ENCODE peak calls at places on chromosomes 1 and 21, in ten cellular contexts. One of them, this sample, is unnamed.

GRCh38 chr21:36446296-36446695 is 33.6 kb downstream of the CLDN14 start:
- DNase-seq in DND-41: no peak
- DNase-seq in endodermal cell: no peak
- DNase-seq in SJSA1: no peak
- DNase-seq in heart left ventricle: no peak
- DNase-seq in neuronal stem cell: no peak
- DNase-seq in CD8-positive, alpha-beta memory T cell: no peak
- DNase-seq in heart right ventricle: no peak
- DNase-seq in mucosa of descending colon: no peak
- DNase-seq in thoracic aorta: no peak
- DNase-seq in this sample: no peak

GRCh38 chr1:216983823-216984222 is 260.6 kb upstream of the ESRRG start:
- DNase-seq in DND-41: no peak
- DNase-seq in endodermal cell: no peak
- DNase-seq in SJSA1: no peak
- DNase-seq in heart left ventricle: peak; percentile 18
- DNase-seq in neuronal stem cell: no peak
- DNase-seq in CD8-positive, alpha-beta memory T cell: no peak
- DNase-seq in heart right ventricle: no peak
- DNase-seq in mucosa of descending colon: no peak
- DNase-seq in thoracic aorta: no peak
- DNase-seq in this sample: no peak

GRCh38 chr1:9182784-9183257 is 51.8 kb upstream of the H6PD start:
- DNase-seq in DND-41: no peak
- DNase-seq in endodermal cell: peak; percentile 66
- DNase-seq in SJSA1: no peak
- DNase-seq in heart left ventricle: no peak
- DNase-seq in neuronal stem cell: no peak
- DNase-seq in CD8-positive, alpha-beta memory T cell: no peak
- DNase-seq in heart right ventricle: no peak
- DNase-seq in mucosa of descending colon: no peak
- DNase-seq in thoracic aorta: no peak
- DNase-seq in this sample: no peak

GRCh38 chr1:109425902-109426277 is 358 bp downstream of the PSMA5 start:
- DNase-seq in DND-41: peak; percentile 61
- DNase-seq in endodermal cell: no peak
- DNase-seq in SJSA1: peak; percentile 71
- DNase-seq in heart left ventricle: no peak
- DNase-seq in neuronal stem cell: no peak
- DNase-seq in CD8-positive, alpha-beta memory T cell: no peak
- DNase-seq in heart right ventricle: no peak
- DNase-seq in mucosa of descending colon: no peak
- DNase-seq in thoracic aorta: peak; percentile 15
- DNase-seq in this sample: peak; percentile 67

GRCh38 chr21:44006017-44006624 is 6.0 kb upstream of the TRAPPC10 start:
- DNase-seq in DND-41: no peak
- DNase-seq in endodermal cell: no peak
- DNase-seq in SJSA1: peak; percentile 67
- DNase-seq in heart left ventricle: no peak
- DNase-seq in neuronal stem cell: no peak
- DNase-seq in CD8-positive, alpha-beta memory T cell: no peak
- DNase-seq in heart right ventricle: no peak
- DNase-seq in mucosa of descending colon: no peak
- DNase-seq in thoracic aorta: no peak
- DNase-seq in this sample: no peak

GRCh38 chr1:24151175-24151533 is 8.2 kb upstream of the IL22RA1 start:
- DNase-seq in DND-41: no peak
- DNase-seq in endodermal cell: peak; percentile 95
- DNase-seq in SJSA1: no peak
- DNase-seq in heart left ventricle: no peak
- DNase-seq in neuronal stem cell: peak; percentile 71
- DNase-seq in CD8-positive, alpha-beta memory T cell: no peak
- DNase-seq in heart right ventricle: no peak
- DNase-seq in mucosa of descending colon: peak; percentile 83
- DNase-seq in thoracic aorta: no peak
- DNase-seq in this sample: no peak

GRCh38 chr1:171718216-171718615 is 23.6 kb downstream of the VAMP4 start:
- DNase-seq in DND-41: no peak
- DNase-seq in endodermal cell: no peak
- DNase-seq in SJSA1: no peak
- DNase-seq in heart left ventricle: no peak
- DNase-seq in neuronal stem cell: no peak
- DNase-seq in CD8-positive, alpha-beta memory T cell: no peak
- DNase-seq in heart right ventricle: no peak
- DNase-seq in mucosa of descending colon: no peak
- DNase-seq in thoracic aorta: no peak
- DNase-seq in this sample: no peak

GRCh38 chr1:44276901-44277300 is 63.6 kb downstream of the DMAP1 start:
- DNase-seq in DND-41: no peak
- DNase-seq in endodermal cell: no peak
- DNase-seq in SJSA1: no peak
- DNase-seq in heart left ventricle: no peak
- DNase-seq in neuronal stem cell: no peak
- DNase-seq in CD8-positive, alpha-beta memory T cell: no peak
- DNase-seq in heart right ventricle: no peak
- DNase-seq in mucosa of descending colon: no peak
- DNase-seq in thoracic aorta: no peak
- DNase-seq in this sample: no peak

GRCh38 chr1:160006312-160006940 is 25.4 kb downstream of the PIGM start:
- DNase-seq in DND-41: peak; percentile 71
- DNase-seq in endodermal cell: peak; percentile 90
- DNase-seq in SJSA1: peak; percentile 67
- DNase-seq in heart left ventricle: peak; percentile 35
- DNase-seq in neuronal stem cell: peak; percentile 62
- DNase-seq in CD8-positive, alpha-beta memory T cell: peak; percentile 60
- DNase-seq in heart right ventricle: peak; percentile 72
- DNase-seq in mucosa of descending colon: peak; percentile 69
- DNase-seq in thoracic aorta: no peak
- DNase-seq in this sample: peak; percentile 75

GRCh38 chr1:62309906-62310305 is 9.3 kb downstream of the KANK4 start:
- DNase-seq in DND-41: no peak
- DNase-seq in endodermal cell: peak; percentile 23
- DNase-seq in SJSA1: no peak
- DNase-seq in heart left ventricle: no peak
- DNase-seq in neuronal stem cell: no peak
- DNase-seq in CD8-positive, alpha-beta memory T cell: no peak
- DNase-seq in heart right ventricle: no peak
- DNase-seq in mucosa of descending colon: no peak
- DNase-seq in thoracic aorta: no peak
- DNase-seq in this sample: no peak

GRCh38 chr1:203672354-203672753 is 45.7 kb downstream of the ATP2B4 start:
- DNase-seq in DND-41: no peak
- DNase-seq in endodermal cell: no peak
- DNase-seq in SJSA1: no peak
- DNase-seq in heart left ventricle: peak; percentile 67
- DNase-seq in neuronal stem cell: no peak
- DNase-seq in CD8-positive, alpha-beta memory T cell: peak; percentile 24
- DNase-seq in heart right ventricle: peak; percentile 73
- DNase-seq in mucosa of descending colon: no peak
- DNase-seq in thoracic aorta: no peak
- DNase-seq in this sample: no peak
- H3K4me1 ChIP-seq in DND-41: peaks cover 73% of the 10 kb centered on the region
- H3K4me1 ChIP-seq in endodermal cell: peaks cover 22% of the 10 kb centered on the region
- H3K4me1 ChIP-seq in SJSA1: peaks cover 73% of the 10 kb centered on the region
- H3K4me1 ChIP-seq in heart left ventricle: peaks cover 100% of the 10 kb centered on the region
- H3K4me1 ChIP-seq in neuronal stem cell: peaks cover 32% of the 10 kb centered on the region
- H3K4me1 ChIP-seq in CD8-positive, alpha-beta memory T cell: peaks cover 57% of the 10 kb centered on the region
- H3K4me1 ChIP-seq in heart right ventricle: peaks cover 100% of the 10 kb centered on the region
- H3K4me1 ChIP-seq in mucosa of descending colon: peaks cover 22% of the 10 kb centered on the region
- H3K4me1 ChIP-seq in thoracic aorta: peaks cover 81% of the 10 kb centered on the region
- H3K4me1 ChIP-seq in this sample: peaks cover 48% of the 10 kb centered on the region

DNA sequence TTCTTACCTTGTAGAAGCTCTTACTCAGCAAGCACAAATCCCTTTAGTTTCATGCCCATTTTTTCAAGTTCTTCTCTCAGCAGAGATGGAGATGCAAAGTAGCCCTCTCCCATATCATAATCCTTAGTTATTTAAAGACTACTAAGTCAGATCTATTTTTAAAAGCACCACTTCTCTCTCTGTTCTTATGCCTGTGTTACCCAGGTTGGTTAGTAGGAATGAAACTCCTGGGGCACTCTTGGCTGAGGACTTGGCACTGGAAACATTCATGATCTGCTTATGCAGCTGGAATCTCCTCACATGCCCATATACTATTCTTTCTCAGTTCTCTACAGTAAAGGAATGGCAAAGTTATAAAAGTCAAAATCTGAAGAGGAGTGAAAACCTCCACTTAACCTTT is 51.9 kb upstream of the PPP2R5A start:
- DNase-seq in DND-41: no peak
- DNase-seq in endodermal cell: no peak
- DNase-seq in SJSA1: no peak
- DNase-seq in heart left ventricle: no peak
- DNase-seq in neuronal stem cell: no peak
- DNase-seq in CD8-positive, alpha-beta memory T cell: no peak
- DNase-seq in heart right ventricle: no peak
- DNase-seq in mucosa of descending colon: no peak
- DNase-seq in thoracic aorta: no peak
- DNase-seq in this sample: no peak
- H3K4me1 ChIP-seq in DND-41: no peaks in the 10 kb centered on the region
- H3K4me1 ChIP-seq in endodermal cell: peaks cover 11% of the 10 kb centered on the region
- H3K4me1 ChIP-seq in SJSA1: peaks cover 13% of the 10 kb centered on the region
- H3K4me1 ChIP-seq in heart left ventricle: peaks cover 42% of the 10 kb centered on the region
- H3K4me1 ChIP-seq in neuronal stem cell: peaks cover 4% of the 10 kb centered on the region
- H3K4me1 ChIP-seq in CD8-positive, alpha-beta memory T cell: peaks cover 9% of the 10 kb centered on the region
- H3K4me1 ChIP-seq in heart right ventricle: peaks cover 41% of the 10 kb centered on the region
- H3K4me1 ChIP-seq in mucosa of descending colon: peaks cover 25% of the 10 kb centered on the region
- H3K4me1 ChIP-seq in thoracic aorta: peaks cover 28% of the 10 kb centered on the region
- H3K4me1 ChIP-seq in this sample: peaks cover 3% of the 10 kb centered on the region

GRCh38 chr1:2859219-2859880 is 57.9 kb upstream of the TTC34 start:
- DNase-seq in DND-41: no peak
- DNase-seq in endodermal cell: no peak
- DNase-seq in SJSA1: no peak
- DNase-seq in heart left ventricle: no peak
- DNase-seq in neuronal stem cell: no peak
- DNase-seq in CD8-positive, alpha-beta memory T cell: no peak
- DNase-seq in heart right ventricle: no peak
- DNase-seq in mucosa of descending colon: no peak
- DNase-seq in thoracic aorta: no peak
- DNase-seq in this sample: no peak

GRCh38 chr1:2857521-2857920 is 56.0 kb upstream of the TTC34 start:
- DNase-seq in DND-41: no peak
- DNase-seq in endodermal cell: no peak
- DNase-seq in SJSA1: no peak
- DNase-seq in heart left ventricle: no peak
- DNase-seq in neuronal stem cell: no peak
- DNase-seq in CD8-positive, alpha-beta memory T cell: no peak
- DNase-seq in heart right ventricle: no peak
- DNase-seq in mucosa of descending colon: peak; percentile 21
- DNase-seq in thoracic aorta: no peak
- DNase-seq in this sample: no peak

GRCh38 chr1:2859881-2860430 is 58.5 kb upstream of the TTC34 start:
- DNase-seq in DND-41: no peak
- DNase-seq in endodermal cell: no peak
- DNase-seq in SJSA1: no peak
- DNase-seq in heart left ventricle: no peak
- DNase-seq in neuronal stem cell: no peak
- DNase-seq in CD8-positive, alpha-beta memory T cell: no peak
- DNase-seq in heart right ventricle: no peak
- DNase-seq in mucosa of descending colon: no peak
- DNase-seq in thoracic aorta: no peak
- DNase-seq in this sample: no peak

GRCh38 chr1:2856821-2857290 is 55.4 kb upstream of the TTC34 start:
- DNase-seq in DND-41: no peak
- DNase-seq in endodermal cell: no peak
- DNase-seq in SJSA1: no peak
- DNase-seq in heart left ventricle: no peak
- DNase-seq in neuronal stem cell: no peak
- DNase-seq in CD8-positive, alpha-beta memory T cell: no peak
- DNase-seq in heart right ventricle: no peak
- DNase-seq in mucosa of descending colon: peak; percentile 38
- DNase-seq in thoracic aorta: no peak
- DNase-seq in this sample: no peak

DNA sequence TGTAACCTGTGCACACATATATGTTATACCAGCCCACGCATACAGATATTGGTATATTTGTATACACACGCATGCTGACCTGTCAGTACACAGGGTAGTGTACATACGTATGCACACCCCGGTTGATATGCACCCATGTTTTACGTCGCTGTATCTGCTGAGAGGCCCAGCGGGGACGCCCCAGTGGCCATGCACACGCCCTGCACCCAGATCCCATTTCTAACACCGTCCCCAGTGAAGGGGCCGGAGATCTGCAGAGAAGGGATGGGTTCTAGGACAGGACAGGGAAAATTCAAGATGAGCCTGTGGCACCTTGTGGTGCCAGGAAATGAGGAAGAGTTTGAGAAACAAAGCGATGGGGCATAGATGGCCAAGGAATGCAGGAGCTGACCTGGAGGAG is 57.2 kb upstream of the TTC34 start:
- DNase-seq in DND-41: no peak
- DNase-seq in endodermal cell: no peak
- DNase-seq in SJSA1: no peak
- DNase-seq in heart left ventricle: no peak
- DNase-seq in neuronal stem cell: no peak
- DNase-seq in CD8-positive, alpha-beta memory T cell: no peak
- DNase-seq in heart right ventricle: no peak
- DNase-seq in mucosa of descending colon: no peak
- DNase-seq in thoracic aorta: no peak
- DNase-seq in this sample: no peak
- H3K4me1 ChIP-seq in DND-41: no peaks in the 10 kb centered on the region
- H3K4me1 ChIP-seq in endodermal cell: no peaks in the 10 kb centered on the region
- H3K4me1 ChIP-seq in SJSA1: no peaks in the 10 kb centered on the region
- H3K4me1 ChIP-seq in heart left ventricle: no peaks in the 10 kb centered on the region
- H3K4me1 ChIP-seq in neuronal stem cell: no peaks in the 10 kb centered on the region
- H3K4me1 ChIP-seq in CD8-positive, alpha-beta memory T cell: no peaks in the 10 kb centered on the region
- H3K4me1 ChIP-seq in heart right ventricle: no peaks in the 10 kb centered on the region
- H3K4me1 ChIP-seq in mucosa of descending colon: no peaks in the 10 kb centered on the region
- H3K4me1 ChIP-seq in thoracic aorta: no peaks in the 10 kb centered on the region
- H3K4me1 ChIP-seq in this sample: peaks cover 5% of the 10 kb centered on the region

DNA sequence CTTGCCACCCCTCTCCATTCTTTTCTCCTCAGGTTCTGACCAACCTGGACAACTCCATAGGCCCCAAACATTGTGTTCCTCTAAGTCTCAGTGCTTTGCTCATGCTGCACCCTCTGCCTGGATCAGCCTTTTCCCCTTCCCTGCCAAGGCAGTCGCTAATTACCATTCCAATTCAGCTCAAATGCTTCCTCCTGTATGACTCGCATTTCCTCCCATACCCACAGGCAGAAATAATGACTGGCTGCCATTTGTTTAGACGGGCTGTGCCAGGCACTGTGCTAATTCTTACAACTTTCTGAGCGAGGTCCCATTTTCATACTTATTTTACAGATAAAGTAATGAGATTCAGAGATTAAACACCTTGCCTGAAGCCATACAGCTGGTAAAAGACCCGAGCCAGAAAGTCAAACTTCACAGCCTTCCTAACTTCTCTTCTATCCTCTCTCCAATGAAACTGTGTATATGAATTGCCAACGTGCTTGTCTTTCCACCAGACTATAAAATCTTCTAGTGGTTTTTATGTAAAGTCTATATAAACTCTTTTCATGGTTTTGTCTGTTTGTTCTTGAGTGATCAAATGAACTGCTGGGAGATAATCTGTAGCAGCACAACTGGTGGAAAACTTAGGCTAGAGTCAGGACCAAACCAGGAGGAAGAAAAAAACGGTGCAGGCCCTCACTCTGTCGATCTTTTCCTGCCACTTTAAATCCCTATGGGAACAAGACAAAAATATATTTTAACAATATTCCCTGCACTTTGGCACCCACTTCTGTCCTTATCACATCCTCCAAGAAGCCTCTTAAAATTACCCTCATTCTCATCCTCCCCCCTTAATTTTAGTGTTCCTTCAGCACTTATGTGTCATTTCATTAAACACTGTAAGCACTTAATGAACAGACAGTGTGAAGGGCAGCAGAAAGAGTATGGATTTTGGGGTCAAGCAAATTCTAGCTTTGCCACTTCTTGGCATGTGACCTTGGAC is 33.7 kb downstream of the RAB3B start:
- DNase-seq in DND-41: no peak
- DNase-seq in endodermal cell: peak; percentile 54
- DNase-seq in SJSA1: no peak
- DNase-seq in heart left ventricle: no peak
- DNase-seq in neuronal stem cell: no peak
- DNase-seq in CD8-positive, alpha-beta memory T cell: no peak
- DNase-seq in heart right ventricle: no peak
- DNase-seq in mucosa of descending colon: no peak
- DNase-seq in thoracic aorta: no peak
- DNase-seq in this sample: no peak
- H3K4me1 ChIP-seq in DND-41: peaks cover 29% of the 10 kb centered on the region
- H3K4me1 ChIP-seq in endodermal cell: peaks cover 18% of the 10 kb centered on the region
- H3K4me1 ChIP-seq in SJSA1: peaks cover 12% of the 10 kb centered on the region
- H3K4me1 ChIP-seq in heart left ventricle: no peaks in the 10 kb centered on the region
- H3K4me1 ChIP-seq in neuronal stem cell: peaks cover 4% of the 10 kb centered on the region
- H3K4me1 ChIP-seq in CD8-positive, alpha-beta memory T cell: no peaks in the 10 kb centered on the region
- H3K4me1 ChIP-seq in heart right ventricle: no peaks in the 10 kb centered on the region
- H3K4me1 ChIP-seq in mucosa of descending colon: no peaks in the 10 kb centered on the region
- H3K4me1 ChIP-seq in thoracic aorta: no peaks in the 10 kb centered on the region
- H3K4me1 ChIP-seq in this sample: no peaks in the 10 kb centered on the region

This sample was measured in CD8-positive, alpha-beta T cell.